ENCODE peak calls at places on chromosomes 5 and 9, in five cellular contexts. O is spleen, P is HCT116, D is HepG2, A is sigmoid colon. J is an unnamed sample.

GRCh38 chr5:135497971-135498661 is 37.6 kb downstream of the NEUROG1 start:
- DNase-seq in P (no peak), A (no peak), D (no peak), O (no peak), J (peak; percentile 65)

GRCh38 chr9:297104-297794 is 82.6 kb downstream of the DOCK8 start:
- DNase-seq in D (no peak), P (no peak), O (peak; percentile 82), A (no peak), J (no peak)

GRCh38 chr9:136978073-136978864 is 965 bp downstream of the PTGDS start:
- DNase-seq in D (no peak), P (no peak), O (peak; percentile 87), A (no peak), J (no peak)

GRCh38 chr9:33813712-33814641 is 3.0 kb upstream of the UBE2R2 start:
- DNase-seq in A (no peak), P (peak; percentile 73), O (no peak), D (peak; percentile 50), J (peak; percentile 64)

GRCh38 chr5:68239485-68239884 is 23.9 kb downstream of the PIK3R1 start:
- DNase-seq in P (no peak), A (peak; percentile 95), D (peak; percentile 94), O (peak; percentile 92), J (no peak)

GRCh38 chr5:54832066-54832465 is 153.3 kb downstream of the ESM1 start:
- DNase-seq in O (no peak), P (no peak), A (no peak), D (no peak), J (no peak)

GRCh38 chr5:82595083-82595482 is 316.9 kb upstream of the RPS23 start:
- DNase-seq in D (no peak), A (no peak), P (no peak), O (no peak), J (no peak)

GRCh38 chr5:41264019-41264418 is 50.7 kb upstream of the C6 start:
- DNase-seq in P (no peak), D (no peak), O (no peak), A (no peak), J (no peak)

GRCh38 chr9:116152941-116153764 is 438 bp upstream of the PAPPA start:
- DNase-seq in A (no peak), P (no peak), O (no peak), D (no peak), J (no peak)

GRCh38 chr9:108056083-108056804 is 566.7 kb upstream of the KLF4 start:
- DNase-seq in O (no peak), D (no peak), A (no peak), P (no peak), J (no peak)

GRCh38 chr5:142860291-142860690 is 90.1 kb downstream of the ARHGAP26 start:
- DNase-seq in P (no peak), D (no peak), A (no peak), O (no peak), J (no peak)

GRCh38 chr9:114504341-114505186 is 709 bp downstream of the WHRN start:
- DNase-seq in P (peak; percentile 18), A (peak; percentile 80), O (peak; percentile 87), D (no peak), J (no peak)

GRCh38 chr5:64859881-64860280 is 91.2 kb downstream of the CWC27 start:
- DNase-seq in P (no peak), D (no peak), O (no peak), A (no peak), J (no peak)

GRCh38 chr9:76876098-76876497 is 29.8 kb downstream of the PRUNE2 start:
- DNase-seq in O (no peak), D (no peak), A (no peak), P (no peak), J (no peak)

GRCh38 chr9:104326912-104327311 is 177.2 kb upstream of the OR13F1 start:
- DNase-seq in D (no peak), A (no peak), P (no peak), O (no peak), J (no peak)

GRCh38 chr5:3325811-3326568 is 269.6 kb upstream of the IRX1 start:
- DNase-seq in D (no peak), A (no peak), O (no peak), P (no peak), J (no peak)

GRCh38 chr9:136853596-136854112 is 1.5 kb downstream of the MAMDC4 start:
- DNase-seq in O (peak; percentile 76), D (no peak), A (peak; percentile 61), P (no peak), J (no peak)

GRCh38 chr5:110651507-110651906 is 75.0 kb downstream of the TMEM232 start:
- DNase-seq in O (no peak), A (no peak), D (no peak), P (no peak), J (no peak)

GRCh38 chr5:10021248-10021647 is 228.4 kb downstream of the ATPSCKMT start:
- DNase-seq in P (no peak), D (no peak), O (no peak), A (no peak), J (no peak)

GRCh38 chr5:170581211-170581610 is 77.4 kb downstream of the KCNIP1 start:
- DNase-seq in O (no peak), A (no peak), P (no peak), D (no peak), J (no peak)

GRCh38 chr9:73046769-73047168 is 93.9 kb upstream of the ALDH1A1 start:
- DNase-seq in A (no peak), D (no peak), P (no peak), O (no peak), J (no peak)

GRCh38 chr9:15401266-15401665 is 21.4 kb upstream of the SNAPC3 start:
- DNase-seq in P (no peak), A (no peak), D (no peak), O (no peak), J (no peak)

GRCh38 chr5:53464722-53465121 is 15.7 kb upstream of the FST start:
- DNase-seq in A (no peak), P (no peak), O (no peak), D (peak; percentile 83), J (no peak)

GRCh38 chr9:116873937-116874900 is 187.1 kb downstream of the TRIM32 start:
- DNase-seq in O (no peak), A (no peak), P (no peak), D (no peak), J (no peak)

GRCh38 chr5:137800700-137801411 is 46.7 kb upstream of the HNRNPA0 start:
- DNase-seq in A (no peak), D (peak; percentile 8), P (no peak), O (no peak), J (no peak)

GRCh38 chr9:70602364-70603019 is 188.0 kb upstream of the KLF9 start:
- DNase-seq in P (peak; percentile 65), D (peak; percentile 64), A (peak; percentile 85), O (no peak), J (no peak)

GRCh38 chr9:14306672-14307646 is 7.0 kb downstream of the NFIB start:
- DNase-seq in A (no peak), D (no peak), O (no peak), P (no peak), J (no peak)

GRCh38 chr5:138338411-138339085 is 482 bp downstream of the FAM53C start:
- DNase-seq in P (no peak), D (no peak), O (no peak), A (no peak), J (no peak)

GRCh38 chr9:115633099-115633498 is 515.1 kb upstream of the TNC start:
- DNase-seq in P (no peak), D (no peak), O (no peak), A (no peak), J (no peak)

DNA sequence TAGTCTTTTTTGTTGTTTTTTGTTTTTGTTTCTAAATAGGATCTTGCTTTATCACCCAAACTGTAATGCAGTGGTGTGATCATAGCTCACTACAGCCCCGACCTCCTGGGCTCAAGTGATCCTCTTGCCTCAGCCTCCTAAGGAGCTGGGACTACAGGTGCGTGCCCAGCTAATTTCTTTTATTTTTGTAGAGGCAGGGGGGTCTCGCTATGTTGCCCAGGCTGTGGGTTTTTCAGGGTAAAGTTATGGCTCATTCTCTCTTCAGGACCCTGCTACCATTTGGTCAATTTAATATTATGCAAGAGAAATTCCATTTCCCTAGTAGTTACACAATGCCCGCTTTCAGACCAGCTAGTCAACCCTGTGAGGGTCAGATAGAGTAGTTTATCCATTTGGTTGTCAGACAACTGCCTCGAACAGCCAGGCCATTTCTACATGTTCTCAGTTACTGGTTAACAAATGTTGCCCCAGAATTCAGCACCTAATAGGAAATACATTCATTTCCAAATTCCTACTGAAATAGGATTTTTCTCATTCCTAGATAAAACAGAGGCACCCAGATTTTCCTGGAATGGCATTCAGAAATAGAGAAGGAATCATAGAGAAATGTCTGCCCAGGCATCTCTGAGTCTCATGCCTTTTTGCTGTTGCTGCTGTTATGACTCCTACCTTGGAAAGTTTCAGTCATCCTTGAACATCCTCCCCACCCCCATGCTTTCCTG is 6.4 kb upstream of the GLIS3 start:
- DNase-seq in A (no peak), D (peak; percentile 71), O (no peak), P (no peak), J (no peak)
- TF ChIP-seq POLR2A in A (no peak), D (no peak), O (no peak), P (no peak), J (no peak)

DNA sequence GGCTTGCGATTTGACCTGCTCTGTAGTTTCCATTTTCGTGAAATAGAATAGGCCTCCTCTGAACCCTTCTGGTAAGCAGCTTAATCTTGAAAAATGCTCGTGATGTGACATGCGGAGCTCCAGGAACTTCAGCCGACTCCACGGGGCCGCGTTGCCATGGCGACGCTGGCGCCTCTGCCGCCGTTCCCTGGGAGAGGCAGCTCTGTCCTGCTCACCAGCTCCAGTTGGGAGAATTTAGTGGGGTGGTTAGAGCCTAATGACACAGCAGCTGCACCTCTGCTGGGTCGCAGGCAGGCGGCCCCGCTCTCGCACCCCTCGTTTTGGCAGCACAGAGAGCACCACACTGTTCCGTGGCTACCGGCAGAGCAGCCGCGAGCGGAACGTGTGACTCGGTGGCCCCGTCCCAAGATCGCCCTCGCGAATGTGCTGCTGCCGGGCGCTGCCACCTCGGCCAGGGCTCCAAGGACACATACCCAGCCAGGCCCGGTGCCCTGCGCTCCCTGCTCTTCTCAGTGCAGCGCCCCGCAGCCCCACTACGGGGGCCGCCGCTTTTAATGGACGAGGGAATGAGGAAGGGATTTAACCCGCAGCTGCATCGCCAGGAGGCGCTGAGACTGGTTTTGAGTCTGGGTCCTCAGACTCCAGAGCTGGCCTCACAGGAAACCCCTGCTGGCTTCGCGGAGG is 131.2 kb upstream of the LMX1B start:
- DNase-seq in P (no peak), O (peak; percentile 74), A (no peak), D (no peak), J (no peak)
- TF ChIP-seq CTCF in P (no peak), O (no peak), A (no peak), D (no peak), J (no peak)

GRCh38 chr9:37575921-37576721 is at the start of gene FBXO10:
- DNase-seq in O (peak; percentile 89), P (no peak), D (no peak), A (peak; percentile 88), J (no peak)
- TF ChIP-seq POLR2AphosphoS5 in O (peak; percentile 85), P (no peak), D (peak; percentile 25), A (peak; percentile 67), J (peak; percentile 61)

GRCh38 chr5:32585446-32586250 is at the start of gene SUB1:
- DNase-seq in D (peak; percentile 87), O (peak; percentile 98), A (peak; percentile 97), P (peak; percentile 85), J (peak; percentile 91)

GRCh38 chr5:32586251-32586642 is 890 bp downstream of the SUB1 start:
- DNase-seq in P (no peak), O (no peak), D (no peak), A (no peak), J (no peak)

GRCh38 chr5:32584651-32585050 is 706 bp upstream of the SUB1 start:
- DNase-seq in A (no peak), D (no peak), O (no peak), P (no peak), J (no peak)

GRCh38 chr5:32583582-32584232 is 1.6 kb upstream of the SUB1 start:
- DNase-seq in A (no peak), O (no peak), D (no peak), P (no peak), J (no peak)

GRCh38 chr5:32585122-32585445 is 273 bp upstream of the SUB1 start:
- DNase-seq in P (no peak), O (no peak), D (no peak), A (no peak), J (no peak)
- TF ChIP-seq POLR2A in P (no peak), O (no peak), D (no peak), A (no peak), J (no peak)

J was measured in vagina.